ENCODE peak calls at places on chromosomes 13 and 19, in four cellular contexts. Y is A549, X is right lobe of liver, A is prostate gland. S is an unnamed sample.

GRCh38 chr13:101698400-101698799 is 245.9 kb downstream of the ITGBL1 start:
- DNase-seq in Y (no peak), X (no peak), A (no peak), S (no peak)

GRCh38 chr19:51259348-51260245 is 8.7 kb downstream of the SIGLECL1 start:
- DNase-seq in Y (peak; percentile 43), X (no peak), A (peak; percentile 18), S (no peak)

GRCh38 chr13:21670883-21671792 is at the start of gene FGF9:
- DNase-seq in Y (peak; percentile 47), X (peak; percentile 83), A (peak; percentile 62), S (peak; percentile 95)

GRCh38 chr13:101751488-101751887 is 299.0 kb downstream of the ITGBL1 start:
- DNase-seq in Y (no peak), X (no peak), A (no peak), S (no peak)

GRCh38 chr13:95676100-95676774 is 702 bp upstream of the DNAJC3 start:
- DNase-seq in Y (peak; percentile 6), X (peak; percentile 52), A (peak; percentile 24), S (peak; percentile 81)

GRCh38 chr13:95035311-95036109 is 265.7 kb downstream of the ABCC4 start:
- DNase-seq in Y (no peak), X (no peak), A (peak; percentile 5), S (no peak)

GRCh38 chr19:33375760-33376159 is 2.3 kb downstream of the CEBPG start:
- DNase-seq in Y (no peak), X (no peak), A (no peak), S (no peak)

GRCh38 chr13:114109646-114110045 is 22.8 kb downstream of the RASA3 start:
- DNase-seq in Y (no peak), X (peak; percentile 48), A (no peak), S (peak; percentile 84)

GRCh38 chr19:41993612-41994483 is at the start of gene ATP1A3:
- DNase-seq in Y (peak; percentile 99), X (no peak), A (peak; percentile 21), S (peak; percentile 89)

GRCh38 chr13:44848956-44849748 is 140.1 kb downstream of the NUFIP1 start:
- DNase-seq in Y (no peak), X (no peak), A (peak; percentile 71), S (no peak)

GRCh38 chr19:41933131-41933458 is 4.8 kb upstream of the ERFL start:
- DNase-seq in Y (no peak), X (no peak), A (no peak), S (no peak)

GRCh38 chr13:113297370-113297871 is 382 bp downstream of the LAMP1 start:
- DNase-seq in Y (no peak), X (peak; percentile 59), A (no peak), S (no peak)

GRCh38 chr13:97385146-97385545 is 48.8 kb upstream of the RAP2A start:
- DNase-seq in Y (no peak), X (no peak), A (no peak), S (no peak)

GRCh38 chr19:10404888-10405808 is 1.8 kb upstream of the CDC37 start:
- DNase-seq in Y (no peak), X (no peak), A (no peak), S (no peak)

GRCh38 chr19:3068071-3068470 is 5.8 kb upstream of the TLE5 start:
- DNase-seq in Y (no peak), X (no peak), A (no peak), S (peak; percentile 84)
- TF ChIP-seq POLR2A in Y (no peak), X (no peak), A (no peak), S (no peak)

GRCh38 chr19:24086974-24087595 is at the start of gene ZNF254:
- DNase-seq in Y (peak; percentile 96), X (peak; percentile 72), A (peak; percentile 92), S (peak; percentile 95)
- TF ChIP-seq POLR2A in Y (peak; percentile 81), X (peak; percentile 50), A (peak; percentile 58), S (no peak)

GRCh38 chr19:6736169-6736916 is 1.0 kb downstream of the GPR108 start:
- DNase-seq in Y (peak; percentile 80), X (peak; percentile 84), A (peak; percentile 65), S (peak; percentile 93)
- TF ChIP-seq POLR2A in Y (peak; percentile 15), X (peak; percentile 25), A (peak; percentile 51), S (no peak)

DNA sequence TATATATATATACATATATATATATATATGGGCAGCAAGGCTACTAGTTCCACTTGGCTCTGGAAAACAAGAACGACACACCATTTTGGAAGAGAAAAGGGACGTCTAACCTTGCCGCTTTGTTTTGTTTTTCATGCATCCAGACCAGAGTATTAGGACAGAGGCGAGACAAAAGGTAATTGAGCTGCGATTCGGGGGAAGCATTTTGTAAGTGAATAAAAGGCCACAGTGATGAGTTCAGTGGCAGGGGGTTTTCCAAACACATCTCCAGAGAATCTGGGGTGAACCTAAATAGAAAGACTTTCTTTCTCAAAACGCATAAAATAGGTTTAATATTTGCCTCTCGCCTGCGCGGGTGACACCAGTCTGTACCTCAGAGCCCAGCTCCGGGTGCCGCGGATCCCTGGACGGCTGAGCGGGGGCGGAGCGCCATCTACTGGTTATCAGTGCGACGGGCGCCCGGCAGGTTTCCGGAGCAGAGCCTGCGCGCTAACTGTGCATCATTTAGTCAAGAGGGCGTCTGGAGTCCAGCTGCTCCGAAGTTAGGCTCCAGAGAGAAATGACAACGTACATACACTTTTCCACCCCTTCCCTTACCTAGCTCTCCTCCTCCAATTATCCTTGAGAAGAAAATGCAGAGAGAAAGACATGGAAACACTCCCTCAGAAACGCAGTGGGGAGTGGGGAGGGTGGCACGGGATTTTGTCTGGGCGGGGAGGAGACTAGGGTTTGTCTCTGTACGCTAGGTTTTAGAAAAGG is 262.3 kb downstream of the TBC1D4 start:
- DNase-seq in Y (peak; percentile 58), X (peak; percentile 84), A (peak; percentile 67), S (peak; percentile 93)
- TF ChIP-seq POLR2A in Y (no peak), X (no peak), A (no peak), S (no peak)

GRCh38 chr13:110685305-110685704 is 20.6 kb downstream of the CARS2 start:
- DNase-seq in Y (no peak), X (no peak), A (no peak), S (peak; percentile 8)

GRCh38 chr13:110683921-110684320 is 22.0 kb downstream of the CARS2 start:
- DNase-seq in Y (no peak), X (peak; percentile 48), A (no peak), S (peak; percentile 40)

GRCh38 chr13:110683203-110683883 is 22.6 kb downstream of the CARS2 start:
- DNase-seq in Y (no peak), X (no peak), A (no peak), S (peak; percentile 21)

GRCh38 chr13:110682746-110683145 is 23.2 kb downstream of the CARS2 start:
- DNase-seq in Y (no peak), X (no peak), A (no peak), S (peak; percentile 69)

DNA sequence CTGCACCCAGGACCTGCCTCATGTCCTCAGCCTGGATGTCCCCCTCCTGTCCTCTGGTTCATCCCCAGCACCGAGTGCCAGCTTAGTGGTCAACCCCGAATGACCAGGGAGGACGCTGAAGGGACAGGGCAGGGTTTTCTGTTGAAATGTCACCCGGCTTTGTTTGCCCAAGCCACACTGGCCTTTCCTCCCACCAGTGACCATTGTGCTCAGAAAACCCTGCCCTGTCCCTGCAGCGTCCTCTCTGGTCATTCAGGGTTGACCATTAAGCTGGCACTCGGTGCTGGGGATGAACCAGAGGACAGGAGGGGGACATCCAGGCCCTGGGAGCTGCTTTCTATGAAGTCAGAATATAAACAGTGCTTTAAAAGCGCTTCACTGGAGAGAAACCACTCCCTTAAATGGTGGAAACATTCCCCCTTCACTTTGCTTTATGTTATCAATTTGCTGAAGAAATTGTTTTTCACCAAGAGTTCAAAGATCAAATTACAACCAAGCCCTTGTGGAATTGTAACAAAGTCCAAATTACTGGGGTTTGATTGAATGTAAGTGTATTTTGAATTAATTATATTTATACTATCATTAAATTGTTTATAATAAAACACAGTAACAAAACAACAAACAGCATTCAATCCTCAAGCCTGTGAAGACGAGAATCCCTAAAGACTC is 21.4 kb downstream of the CARS2 start:
- DNase-seq in Y (no peak), X (peak; percentile 85), A (no peak), S (peak; percentile 35)
- TF ChIP-seq POLR2A in Y (no peak), X (no peak), A (no peak), S (no peak)

DNA sequence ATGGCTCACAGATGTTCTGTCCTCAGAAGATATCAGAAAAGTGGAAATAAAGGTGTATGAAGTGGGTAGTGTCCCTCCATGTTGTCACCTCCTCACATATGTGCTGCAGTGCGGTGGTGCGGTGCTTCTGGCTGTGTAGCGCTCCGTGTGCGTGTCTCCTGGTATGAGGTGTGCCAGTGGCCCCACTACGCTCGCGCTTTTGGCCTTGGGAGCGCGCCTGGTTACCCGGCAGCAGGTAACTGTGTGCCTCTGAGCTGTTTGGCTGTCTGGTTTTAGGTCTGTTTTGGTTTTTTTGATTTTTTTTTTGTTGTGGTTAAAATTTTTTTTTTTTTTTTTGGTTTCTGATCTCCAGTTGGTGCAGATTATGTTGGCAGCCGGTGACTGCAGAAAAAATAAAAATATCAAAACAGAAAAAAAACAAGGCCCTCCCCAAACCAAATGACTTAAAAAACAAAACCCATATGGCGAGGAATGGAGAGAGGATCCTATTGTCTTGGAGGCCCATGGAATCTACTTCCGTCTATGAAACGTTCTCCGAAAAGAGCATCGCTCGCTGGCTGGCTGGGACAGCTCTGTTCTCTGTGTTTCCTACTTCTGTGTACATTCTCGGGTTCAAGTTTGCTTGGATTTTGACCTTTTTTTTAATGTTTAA is 7.9 kb downstream of the HNRNPL start:
- DNase-seq in Y (peak; percentile 6), X (no peak), A (no peak), S (no peak)
- TF ChIP-seq POLR2A in Y (no peak), X (peak; percentile 18), A (no peak), S (no peak)

GRCh38 chr13:110283661-110284516 is 23.1 kb downstream of the COL4A1 start:
- DNase-seq in Y (no peak), X (no peak), A (no peak), S (no peak)
- TF ChIP-seq POLR2A in Y (no peak), X (no peak), A (no peak), S (no peak)

GRCh38 chr19:21358768-21359451 is at the start of gene ZNF738:
- DNase-seq in Y (peak; percentile 3), X (peak; percentile 80), A (peak; percentile 92), S (peak; percentile 93)

GRCh38 chr19:21362291-21362690 is 3.5 kb downstream of the ZNF738 start:
- DNase-seq in Y (no peak), X (no peak), A (no peak), S (no peak)
- TF ChIP-seq POLR2A in Y (no peak), X (no peak), A (no peak), S (no peak)